ENCODE peak calls at places on chromosomes 12 and 14, in ten cellular contexts. One of them, this sample, is unnamed.
A peak's percentile ranks its signal among the peaks of the same experiment; 100 is the strongest.

GRCh38 chr14:58992935-58993334 is 195.5 kb upstream of the DAAM1 start:
- DNase-seq in esophagus squamous epithelium: no peak
- DNase-seq in tibial artery: no peak
- DNase-seq in BE2C: no peak
- DNase-seq in WTC11: no peak
- DNase-seq in NB4: no peak
- DNase-seq in right lobe of liver: no peak
- DNase-seq in transverse colon: no peak
- DNase-seq in OCI-LY7: no peak
- DNase-seq in WERI-Rb-1: no peak
- DNase-seq in this sample: no peak

GRCh38 chr12:106251636-106252035 is 3.8 kb upstream of the CKAP4 start:
- DNase-seq in esophagus squamous epithelium: no peak
- DNase-seq in tibial artery: no peak
- DNase-seq in BE2C: no peak
- DNase-seq in WTC11: no peak
- DNase-seq in NB4: no peak
- DNase-seq in right lobe of liver: no peak
- DNase-seq in transverse colon: no peak
- DNase-seq in OCI-LY7: no peak
- DNase-seq in WERI-Rb-1: no peak
- DNase-seq in this sample: no peak

GRCh38 chr12:105775351-105775750 is 363.4 kb downstream of the NUAK1 start:
- DNase-seq in esophagus squamous epithelium: no peak
- DNase-seq in tibial artery: no peak
- DNase-seq in BE2C: no peak
- DNase-seq in WTC11: no peak
- DNase-seq in NB4: no peak
- DNase-seq in right lobe of liver: no peak
- DNase-seq in transverse colon: no peak
- DNase-seq in OCI-LY7: no peak
- DNase-seq in WERI-Rb-1: no peak
- DNase-seq in this sample: no peak

GRCh38 chr12:114384746-114385145 is 21.2 kb downstream of the TBX5 start:
- DNase-seq in esophagus squamous epithelium: no peak
- DNase-seq in tibial artery: no peak
- DNase-seq in BE2C: no peak
- DNase-seq in WTC11: no peak
- DNase-seq in NB4: no peak
- DNase-seq in right lobe of liver: no peak
- DNase-seq in transverse colon: no peak
- DNase-seq in OCI-LY7: no peak
- DNase-seq in WERI-Rb-1: no peak
- DNase-seq in this sample: no peak

GRCh38 chr12:123860369-123860768 is 98.3 kb downstream of the DNAH10 start:
- DNase-seq in esophagus squamous epithelium: no peak
- DNase-seq in tibial artery: no peak
- DNase-seq in BE2C: no peak
- DNase-seq in WTC11: no peak
- DNase-seq in NB4: no peak
- DNase-seq in right lobe of liver: no peak
- DNase-seq in transverse colon: no peak
- DNase-seq in OCI-LY7: no peak
- DNase-seq in WERI-Rb-1: no peak
- DNase-seq in this sample: no peak

GRCh38 chr14:23776296-23776695 is 140.1 kb downstream of the DHRS2 start:
- DNase-seq in esophagus squamous epithelium: no peak
- DNase-seq in tibial artery: no peak
- DNase-seq in BE2C: no peak
- DNase-seq in WTC11: no peak
- DNase-seq in NB4: no peak
- DNase-seq in right lobe of liver: no peak
- DNase-seq in transverse colon: no peak
- DNase-seq in OCI-LY7: no peak
- DNase-seq in WERI-Rb-1: no peak
- DNase-seq in this sample: no peak

GRCh38 chr12:60191676-60192359 is 596.0 kb downstream of the SLC16A7 start:
- DNase-seq in esophagus squamous epithelium: no peak
- DNase-seq in tibial artery: no peak
- DNase-seq in BE2C: no peak
- DNase-seq in WTC11: no peak
- DNase-seq in NB4: no peak
- DNase-seq in right lobe of liver: no peak
- DNase-seq in transverse colon: no peak
- DNase-seq in OCI-LY7: no peak
- DNase-seq in WERI-Rb-1: no peak
- DNase-seq in this sample: no peak

GRCh38 chr12:88571543-88571942 is 8.7 kb downstream of the KITLG start:
- DNase-seq in esophagus squamous epithelium: no peak
- DNase-seq in tibial artery: no peak
- DNase-seq in BE2C: no peak
- DNase-seq in WTC11: no peak
- DNase-seq in NB4: no peak
- DNase-seq in right lobe of liver: no peak
- DNase-seq in transverse colon: no peak
- DNase-seq in OCI-LY7: no peak
- DNase-seq in WERI-Rb-1: no peak
- DNase-seq in this sample: no peak

GRCh38 chr12:31897791-31898503 is 61.3 kb upstream of the RESF1 start:
- DNase-seq in esophagus squamous epithelium: no peak
- DNase-seq in tibial artery: peak; percentile 34
- DNase-seq in BE2C: peak; percentile 36
- DNase-seq in WTC11: peak; percentile 37
- DNase-seq in NB4: no peak
- DNase-seq in right lobe of liver: no peak
- DNase-seq in transverse colon: peak; percentile 22
- DNase-seq in OCI-LY7: peak; percentile 32
- DNase-seq in WERI-Rb-1: no peak
- DNase-seq in this sample: no peak

GRCh38 chr12:31900271-31900670 is 58.9 kb upstream of the RESF1 start:
- DNase-seq in esophagus squamous epithelium: no peak
- DNase-seq in tibial artery: no peak
- DNase-seq in BE2C: no peak
- DNase-seq in WTC11: no peak
- DNase-seq in NB4: peak; percentile 62
- DNase-seq in right lobe of liver: no peak
- DNase-seq in transverse colon: no peak
- DNase-seq in OCI-LY7: no peak
- DNase-seq in WERI-Rb-1: no peak
- DNase-seq in this sample: no peak

GRCh38 chr12:31895449-31896150 is 63.6 kb upstream of the RESF1 start:
- DNase-seq in esophagus squamous epithelium: no peak
- DNase-seq in tibial artery: no peak
- DNase-seq in BE2C: no peak
- DNase-seq in WTC11: no peak
- DNase-seq in NB4: no peak
- DNase-seq in right lobe of liver: no peak
- DNase-seq in transverse colon: no peak
- DNase-seq in OCI-LY7: peak; percentile 13
- DNase-seq in WERI-Rb-1: no peak
- DNase-seq in this sample: no peak

GRCh38 chr12:31899136-31899535 is 60.1 kb upstream of the RESF1 start:
- DNase-seq in esophagus squamous epithelium: no peak
- DNase-seq in tibial artery: no peak
- DNase-seq in BE2C: no peak
- DNase-seq in WTC11: no peak
- DNase-seq in NB4: no peak
- DNase-seq in right lobe of liver: no peak
- DNase-seq in transverse colon: no peak
- DNase-seq in OCI-LY7: no peak
- DNase-seq in WERI-Rb-1: no peak
- DNase-seq in this sample: no peak

GRCh38 chr12:31896514-31897039 is 62.6 kb upstream of the RESF1 start:
- DNase-seq in esophagus squamous epithelium: peak; percentile 49
- DNase-seq in tibial artery: no peak
- DNase-seq in BE2C: no peak
- DNase-seq in WTC11: no peak
- DNase-seq in NB4: peak; percentile 96
- DNase-seq in right lobe of liver: no peak
- DNase-seq in transverse colon: peak; percentile 73
- DNase-seq in OCI-LY7: peak; percentile 100
- DNase-seq in WERI-Rb-1: no peak
- DNase-seq in this sample: no peak
- TF ChIP-seq CTCF in esophagus squamous epithelium: no peak
- TF ChIP-seq CTCF in tibial artery: no peak
- TF ChIP-seq CTCF in BE2C: no peak
- TF ChIP-seq CTCF in WTC11: no peak
- TF ChIP-seq CTCF in NB4: no peak
- TF ChIP-seq CTCF in right lobe of liver: no peak
- TF ChIP-seq CTCF in transverse colon: no peak
- TF ChIP-seq CTCF in OCI-LY7: no peak
- TF ChIP-seq CTCF in WERI-Rb-1: no peak
- TF ChIP-seq CTCF in this sample: no peak

DNA sequence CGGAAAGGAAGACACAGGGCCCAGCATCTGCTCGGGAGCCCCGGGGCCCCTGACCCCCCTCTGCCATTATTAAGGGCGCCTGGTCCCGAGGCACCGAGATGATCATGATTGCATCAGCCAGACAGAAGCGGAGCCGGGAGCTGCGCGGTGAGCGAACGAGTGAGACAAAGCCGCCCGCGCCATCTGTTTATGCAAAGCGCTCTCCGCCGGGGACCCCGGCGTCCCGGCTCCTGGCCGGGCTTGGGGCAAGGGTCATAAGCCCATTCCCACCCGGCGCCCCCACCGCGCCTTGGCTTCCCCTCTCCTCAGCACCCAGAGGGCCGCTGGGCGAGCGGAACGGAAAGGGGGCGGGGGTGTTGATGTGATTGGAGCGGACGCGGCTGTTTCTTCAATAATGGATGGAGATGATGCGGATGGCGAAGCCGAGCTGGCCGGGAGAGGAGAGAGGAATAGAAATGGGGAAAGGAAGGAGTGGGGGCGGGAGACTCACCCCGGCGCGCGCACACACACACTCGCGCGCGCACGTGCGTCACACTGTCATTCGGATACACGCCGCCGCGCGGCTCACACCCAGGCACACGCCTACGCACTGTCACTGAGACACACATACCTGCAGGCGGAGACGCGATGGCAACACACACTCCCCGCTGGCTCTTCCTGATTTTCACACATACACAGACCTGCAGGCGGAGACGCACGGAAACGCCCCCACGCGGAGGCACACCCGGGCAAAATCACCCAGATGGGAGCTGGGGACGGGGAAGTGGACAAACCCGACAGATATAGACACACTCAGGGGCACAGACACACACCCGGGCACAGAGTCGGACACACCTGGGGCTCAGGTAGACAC is 10.7 kb downstream of the STAC3 start:
- DNase-seq in esophagus squamous epithelium: no peak
- DNase-seq in tibial artery: no peak
- DNase-seq in BE2C: peak; percentile 59
- DNase-seq in WTC11: peak; percentile 52
- DNase-seq in NB4: peak; percentile 62
- DNase-seq in right lobe of liver: no peak
- DNase-seq in transverse colon: peak; percentile 70
- DNase-seq in OCI-LY7: peak; percentile 87
- DNase-seq in WERI-Rb-1: peak; percentile 69
- DNase-seq in this sample: peak; percentile 89
- TF ChIP-seq CTCF in esophagus squamous epithelium: peak; percentile 15
- TF ChIP-seq CTCF in tibial artery: no peak
- TF ChIP-seq CTCF in BE2C: no peak
- TF ChIP-seq CTCF in WTC11: no peak
- TF ChIP-seq CTCF in NB4: peak; percentile 2
- TF ChIP-seq CTCF in right lobe of liver: no peak
- TF ChIP-seq CTCF in transverse colon: peak; percentile 9
- TF ChIP-seq CTCF in OCI-LY7: peak; percentile 38
- TF ChIP-seq CTCF in WERI-Rb-1: peak; percentile 22
- TF ChIP-seq CTCF in this sample: no peak

GRCh38 chr12:46112364-46112763 is 122.0 kb upstream of the SCAF11 start:
- DNase-seq in esophagus squamous epithelium: no peak
- DNase-seq in tibial artery: no peak
- DNase-seq in BE2C: no peak
- DNase-seq in WTC11: no peak
- DNase-seq in NB4: no peak
- DNase-seq in right lobe of liver: no peak
- DNase-seq in transverse colon: no peak
- DNase-seq in OCI-LY7: peak; percentile 16
- DNase-seq in WERI-Rb-1: no peak
- DNase-seq in this sample: no peak

GRCh38 chr12:46109343-46110219 is 119.2 kb upstream of the SCAF11 start:
- DNase-seq in esophagus squamous epithelium: no peak
- DNase-seq in tibial artery: no peak
- DNase-seq in BE2C: no peak
- DNase-seq in WTC11: no peak
- DNase-seq in NB4: no peak
- DNase-seq in right lobe of liver: no peak
- DNase-seq in transverse colon: no peak
- DNase-seq in OCI-LY7: peak; percentile 12
- DNase-seq in WERI-Rb-1: no peak
- DNase-seq in this sample: no peak

GRCh38 chr12:46110220-46110700 is 119.9 kb upstream of the SCAF11 start:
- DNase-seq in esophagus squamous epithelium: no peak
- DNase-seq in tibial artery: no peak
- DNase-seq in BE2C: peak; percentile 35
- DNase-seq in WTC11: no peak
- DNase-seq in NB4: no peak
- DNase-seq in right lobe of liver: peak; percentile 88
- DNase-seq in transverse colon: peak; percentile 54
- DNase-seq in OCI-LY7: peak; percentile 58
- DNase-seq in WERI-Rb-1: no peak
- DNase-seq in this sample: no peak

GRCh38 chr12:46111727-46112126 is 121.4 kb upstream of the SCAF11 start:
- DNase-seq in esophagus squamous epithelium: no peak
- DNase-seq in tibial artery: no peak
- DNase-seq in BE2C: no peak
- DNase-seq in WTC11: no peak
- DNase-seq in NB4: no peak
- DNase-seq in right lobe of liver: no peak
- DNase-seq in transverse colon: no peak
- DNase-seq in OCI-LY7: no peak
- DNase-seq in WERI-Rb-1: no peak
- DNase-seq in this sample: no peak

DNA sequence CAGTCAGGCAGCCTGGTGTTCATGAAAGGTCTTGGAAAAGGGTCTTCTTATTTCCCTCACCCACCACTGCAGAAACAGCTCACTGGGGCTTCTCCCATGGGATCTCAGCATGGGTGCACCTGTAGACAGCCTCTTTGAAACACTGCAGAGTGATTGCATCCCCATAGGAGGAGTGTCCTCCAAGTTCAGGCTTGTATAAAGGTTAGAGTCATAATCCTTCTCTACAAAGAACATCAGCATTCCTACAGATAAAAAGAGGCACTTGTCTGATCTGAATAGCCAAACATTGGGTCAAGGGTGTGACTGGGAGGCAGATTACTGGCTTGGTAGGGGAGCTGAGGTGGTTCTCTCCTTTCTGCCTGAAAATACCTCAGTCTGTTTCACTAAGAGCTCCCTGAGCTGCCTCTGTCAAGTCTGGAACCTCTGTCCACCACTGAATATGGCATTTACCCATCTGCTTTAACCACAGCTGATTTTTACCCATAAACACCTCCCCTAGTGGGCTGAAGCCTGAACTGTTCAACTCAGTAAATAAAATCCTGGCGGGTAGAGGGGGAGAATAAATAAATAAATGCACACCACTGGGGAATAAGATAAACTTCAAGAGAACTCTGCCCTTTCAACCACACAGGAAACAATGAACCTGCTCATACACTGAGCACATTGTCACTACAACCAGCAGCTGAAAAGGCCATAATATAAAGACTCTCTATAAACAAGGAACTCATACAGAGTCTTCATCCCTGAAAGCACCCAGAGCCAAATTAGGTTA is 120.7 kb upstream of the SCAF11 start:
- DNase-seq in esophagus squamous epithelium: no peak
- DNase-seq in tibial artery: no peak
- DNase-seq in BE2C: no peak
- DNase-seq in WTC11: no peak
- DNase-seq in NB4: no peak
- DNase-seq in right lobe of liver: no peak
- DNase-seq in transverse colon: no peak
- DNase-seq in OCI-LY7: peak; percentile 61
- DNase-seq in WERI-Rb-1: no peak
- DNase-seq in this sample: no peak
- TF ChIP-seq CTCF in esophagus squamous epithelium: no peak
- TF ChIP-seq CTCF in tibial artery: no peak
- TF ChIP-seq CTCF in BE2C: no peak
- TF ChIP-seq CTCF in WTC11: no peak
- TF ChIP-seq CTCF in NB4: no peak
- TF ChIP-seq CTCF in right lobe of liver: peak; percentile 29
- TF ChIP-seq CTCF in transverse colon: no peak
- TF ChIP-seq CTCF in OCI-LY7: peak; percentile 68
- TF ChIP-seq CTCF in WERI-Rb-1: no peak
- TF ChIP-seq CTCF in this sample: peak; percentile 18

DNA sequence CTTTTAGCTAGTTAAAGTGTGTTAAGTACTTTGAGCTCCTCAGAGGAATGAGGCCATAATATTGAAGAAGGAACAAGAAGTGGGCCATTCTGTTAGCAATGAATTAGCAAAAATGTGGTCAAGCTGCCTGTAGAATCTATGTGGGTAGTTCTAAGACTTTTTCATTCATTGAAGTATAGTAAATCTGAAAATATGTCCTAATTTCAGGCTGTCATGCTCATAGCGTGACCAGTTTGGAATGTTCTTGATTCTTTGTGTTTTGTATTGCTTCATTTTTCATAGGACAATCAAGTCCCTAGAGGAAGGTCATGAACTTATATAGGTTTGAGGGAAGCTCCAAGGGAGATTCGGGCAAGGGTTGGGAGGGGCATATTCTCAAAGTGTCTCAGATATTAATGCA is 11.4 kb downstream of the ATP23 start:
- DNase-seq in esophagus squamous epithelium: no peak
- DNase-seq in tibial artery: no peak
- DNase-seq in BE2C: no peak
- DNase-seq in WTC11: no peak
- DNase-seq in NB4: no peak
- DNase-seq in right lobe of liver: no peak
- DNase-seq in transverse colon: no peak
- DNase-seq in OCI-LY7: no peak
- DNase-seq in WERI-Rb-1: no peak
- DNase-seq in this sample: no peak
- TF ChIP-seq CTCF in esophagus squamous epithelium: no peak
- TF ChIP-seq CTCF in tibial artery: no peak
- TF ChIP-seq CTCF in BE2C: no peak
- TF ChIP-seq CTCF in WTC11: no peak
- TF ChIP-seq CTCF in NB4: no peak
- TF ChIP-seq CTCF in right lobe of liver: no peak
- TF ChIP-seq CTCF in transverse colon: no peak
- TF ChIP-seq CTCF in OCI-LY7: no peak
- TF ChIP-seq CTCF in WERI-Rb-1: no peak
- TF ChIP-seq CTCF in this sample: no peak

This sample was measured in chondrocyte.